ENCODE peak calls at places on chromosomes 5 and 9, in five cellular contexts. V is thyroid gland, W is tibial nerve, J is sigmoid colon, E is esophagus squamous epithelium. Z is an unnamed sample.

GRCh38 chr5:97250113-97250512 is 67.1 kb upstream of the RIOK2 start:
- DNase-seq in V (no peak), W (no peak), J (no peak), E (no peak), Z (no peak)

GRCh38 chr9:86765040-86765343 is 182.3 kb downstream of the GAS1 start:
- DNase-seq in V (no peak), W (no peak), J (no peak), E (no peak), Z (no peak)

GRCh38 chr5:171693397-171693796 is 92.2 kb upstream of the SMIM23 start:
- DNase-seq in V (peak; percentile 19), W (no peak), J (no peak), E (no peak), Z (no peak)

GRCh38 chr9:26605367-26605766 is 287.2 kb downstream of the CAAP1 start:
- DNase-seq in V (peak; percentile 25), W (no peak), J (no peak), E (no peak), Z (no peak)

GRCh38 chr5:116320486-116320885 is 235.7 kb downstream of the COMMD10 start:
- DNase-seq in V (peak; percentile 53), W (no peak), J (no peak), E (no peak), Z (no peak)

GRCh38 chr5:124566875-124567450 is 179.5 kb downstream of the ZNF608 start:
- DNase-seq in V (no peak), W (no peak), J (no peak), E (no peak), Z (no peak)

GRCh38 chr9:125845271-125845808 is 98.2 kb downstream of the PBX3 start:
- DNase-seq in V (no peak), W (no peak), J (no peak), E (no peak), Z (no peak)

GRCh38 chr9:106333487-106333886 is 529.5 kb upstream of the ZNF462 start:
- DNase-seq in V (no peak), W (no peak), J (no peak), E (no peak), Z (no peak)

GRCh38 chr5:114822885-114823284 is 346.8 kb downstream of the TRIM36 start:
- DNase-seq in V (no peak), W (no peak), J (no peak), E (no peak), Z (no peak)
- H3K9me3 ChIP-seq in V (no peaks in the 10 kb centered on the region), W (peaks cover 40% of the 10 kb centered on the region), J (peaks cover 2% of the 10 kb centered on the region), E (no peaks in the 10 kb centered on the region), Z (peaks cover 3% of the 10 kb centered on the region)

DNA sequence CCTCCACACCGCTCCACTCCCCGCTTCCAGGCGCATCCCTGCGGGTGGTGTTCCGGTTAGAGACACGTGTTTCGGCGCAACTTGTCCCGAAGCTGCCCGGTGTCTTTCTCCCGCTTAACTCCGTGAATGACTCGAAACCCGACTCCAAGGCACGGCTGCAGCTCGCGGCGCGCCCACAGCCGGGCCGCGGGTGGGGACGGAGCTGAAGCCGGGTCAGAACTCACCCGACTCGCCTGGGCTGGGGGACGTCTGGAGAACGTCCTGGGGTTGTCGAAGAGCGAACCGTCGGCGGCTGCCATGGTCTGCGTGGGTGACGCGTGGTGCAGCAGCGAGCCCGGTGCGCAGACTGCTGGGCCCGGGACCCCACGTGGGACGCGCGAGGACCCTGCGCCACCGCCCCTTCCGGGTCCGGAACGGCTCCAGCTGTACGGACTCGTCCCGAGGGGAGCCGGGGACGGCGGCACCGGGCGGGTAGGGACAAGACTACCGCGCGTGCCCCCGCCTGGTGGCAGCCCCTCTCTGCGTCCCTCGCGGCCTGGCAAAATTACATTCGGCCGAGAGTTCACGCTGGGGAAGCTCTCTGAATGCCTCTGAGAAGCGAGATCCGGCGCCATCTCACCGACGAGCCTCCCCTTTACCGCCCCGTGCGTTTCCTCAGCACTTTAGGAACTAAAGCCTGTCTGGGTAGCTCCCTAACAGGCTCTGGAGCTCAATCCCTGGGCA is at the start of gene DDX31:
- DNase-seq in V (peak; percentile 88), W (peak; percentile 50), J (peak; percentile 89), E (peak; percentile 38), Z (peak; percentile 87)
- TF ChIP-seq POLR2A in V (no peak), W (peak; percentile 41), J (no peak), E (no peak), Z (peak; percentile 63)

DNA sequence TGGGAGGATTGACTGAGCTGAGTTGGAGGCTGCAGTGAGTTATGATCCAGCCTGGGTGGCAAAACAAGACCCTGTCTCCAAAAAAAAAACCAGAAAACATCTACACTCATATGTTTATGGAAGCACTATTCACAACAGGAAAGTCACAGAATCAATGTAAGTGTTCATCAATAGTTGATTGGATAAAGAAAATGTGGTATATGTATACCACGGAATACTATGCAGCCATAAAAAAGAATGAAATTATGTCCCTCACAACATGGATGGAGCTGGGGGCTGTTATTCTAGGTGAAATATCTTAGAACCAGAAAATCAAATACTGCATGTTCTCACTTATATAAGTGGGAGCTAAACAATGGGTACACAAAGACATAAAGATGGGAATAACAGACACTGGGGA is 2.8 kb upstream of the SLC25A2 start:
- DNase-seq in V (no peak), W (no peak), J (no peak), E (no peak), Z (no peak)
- H3K9me3 ChIP-seq in V (no peaks in the 10 kb centered on the region), W (peaks cover 100% of the 10 kb centered on the region), J (peaks cover 76% of the 10 kb centered on the region), E (no peaks in the 10 kb centered on the region), Z (peaks cover 87% of the 10 kb centered on the region)

DNA sequence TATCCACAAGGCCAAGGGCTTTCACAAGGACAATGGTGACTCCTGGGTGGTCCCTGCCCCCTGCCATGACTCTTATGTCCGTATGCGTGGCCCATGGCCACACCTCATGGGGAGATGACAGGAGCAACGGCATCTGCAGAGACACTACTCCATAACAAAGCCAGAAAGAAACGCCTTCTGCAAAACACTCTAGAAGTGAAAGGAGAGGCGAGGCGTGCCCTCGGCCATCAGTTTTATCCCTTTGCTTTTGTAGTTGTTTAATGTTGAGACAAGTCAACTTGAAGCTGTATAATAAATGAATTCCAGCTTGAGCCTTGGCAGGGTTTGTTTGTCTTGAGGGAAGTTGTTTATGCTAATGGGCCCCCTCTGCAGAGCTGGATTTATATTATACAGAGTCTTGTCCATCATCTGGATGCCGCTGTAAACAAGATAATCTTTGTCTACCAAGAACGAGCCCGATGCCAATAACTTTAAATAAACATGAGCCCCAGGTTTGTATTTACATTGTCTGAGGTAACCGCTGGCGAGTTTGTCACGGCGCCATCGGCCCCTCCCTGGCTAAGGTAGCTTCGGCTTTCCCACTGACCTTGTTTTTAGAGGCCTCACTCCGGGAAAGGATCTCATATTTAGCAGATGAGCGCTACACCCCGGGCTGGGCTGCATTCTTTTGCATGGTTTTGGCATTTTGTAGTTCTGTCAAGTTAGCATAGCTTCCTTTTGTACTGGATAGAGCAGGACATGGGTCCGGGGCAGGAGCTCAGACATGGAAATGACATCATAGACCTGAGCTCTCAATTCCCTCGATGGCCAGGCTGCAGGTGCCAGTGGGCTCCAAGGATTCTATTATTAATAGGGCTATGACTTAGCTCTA is 165.3 kb downstream of the ERCC6L2 start:
- DNase-seq in V (no peak), W (no peak), J (no peak), E (no peak), Z (no peak)
- TF ChIP-seq POLR2A in V (no peak), W (no peak), J (no peak), E (no peak), Z (no peak)

DNA sequence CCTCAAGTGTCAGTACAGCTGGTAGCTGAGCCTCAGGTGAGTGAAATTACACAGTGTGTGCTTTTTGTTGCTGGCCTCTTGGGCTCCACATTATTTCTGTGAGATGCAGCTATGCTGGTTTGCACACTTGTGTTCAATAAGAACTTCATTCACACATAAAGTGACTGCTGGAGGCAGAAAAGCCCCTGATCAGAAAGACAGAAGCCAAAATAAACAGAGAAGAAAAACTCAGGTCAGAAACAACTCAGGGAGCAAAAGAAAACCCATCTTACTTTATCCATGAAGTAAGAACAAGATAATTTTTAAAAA is 15.1 kb downstream of the PNPLA7 start:
- DNase-seq in V (no peak), W (no peak), J (no peak), E (no peak), Z (no peak)
- H3K9me3 ChIP-seq in V (no peaks in the 10 kb centered on the region), W (no peaks in the 10 kb centered on the region), J (no peaks in the 10 kb centered on the region), E (no peaks in the 10 kb centered on the region), Z (no peaks in the 10 kb centered on the region)

GRCh38 chr5:139634028-139634325 is 14.2 kb upstream of the CXXC5 start:
- DNase-seq in V (no peak), W (no peak), J (peak; percentile 54), E (no peak), Z (no peak)

GRCh38 chr5:139633295-139634027 is 14.7 kb upstream of the CXXC5 start:
- DNase-seq in V (peak; percentile 68), W (no peak), J (peak; percentile 85), E (no peak), Z (peak; percentile 77)

GRCh38 chr5:139630855-139631254 is 17.3 kb upstream of the CXXC5 start:
- DNase-seq in V (no peak), W (no peak), J (peak; percentile 24), E (no peak), Z (no peak)

GRCh38 chr5:139634541-139634940 is 13.6 kb upstream of the CXXC5 start:
- DNase-seq in V (no peak), W (no peak), J (peak; percentile 52), E (no peak), Z (no peak)

GRCh38 chr5:139631520-139632165 is 16.5 kb upstream of the CXXC5 start:
- DNase-seq in V (no peak), W (no peak), J (peak; percentile 54), E (no peak), Z (no peak)
- TF ChIP-seq POLR2A in V (no peak), W (no peak), J (no peak), E (no peak), Z (no peak)

DNA sequence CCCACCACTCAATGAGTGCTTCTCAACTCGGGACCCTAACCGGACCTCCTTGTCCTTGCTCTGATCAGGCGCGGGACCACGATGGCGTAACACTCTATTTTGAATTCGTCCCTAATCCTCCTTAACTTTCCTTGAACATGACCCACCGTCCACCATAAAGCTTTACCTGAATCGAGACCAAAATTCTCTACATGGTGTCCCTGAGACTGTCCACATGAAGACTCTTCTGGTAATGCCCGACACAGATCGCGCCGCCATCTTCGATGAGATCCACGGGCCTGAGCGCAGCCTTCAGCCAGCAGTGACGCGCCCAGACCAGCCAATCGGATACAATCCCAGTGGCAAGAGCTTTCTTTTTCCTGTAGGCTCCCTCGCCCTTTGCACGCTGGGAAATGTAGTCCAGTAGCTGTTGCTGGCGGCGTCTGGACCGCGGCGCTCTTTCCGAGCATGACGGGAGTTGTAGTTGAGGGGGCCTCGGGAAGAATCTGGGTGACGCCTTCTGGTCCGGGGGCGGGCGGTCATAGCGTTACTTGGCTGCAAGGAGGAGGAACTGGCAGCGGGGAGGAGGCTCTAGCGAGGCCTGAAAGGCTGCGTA is at the start of the genes MRPL50 and ZNF189:
- DNase-seq in V (peak; percentile 99), W (peak; percentile 99), J (peak; percentile 99), E (peak; percentile 91), Z (peak; percentile 98)
- H3K9me3 ChIP-seq in V (no peaks in the 10 kb centered on the region), W (peaks cover 26% of the 10 kb centered on the region), J (peaks cover 4% of the 10 kb centered on the region), E (no peaks in the 10 kb centered on the region), Z (no peaks in the 10 kb centered on the region)